ENCODE peak calls at places on chromosomes 12 and 14, in nine cellular contexts. One of them, this sample, is unnamed.
A peak's percentile ranks its signal among the peaks of the same experiment; 100 is the strongest.

GRCh38 chr12:25957898-25958253 is 606 bp upstream of the RASSF8 start:
- DNase-seq in left cardiac atrium: peak; percentile 45
- DNase-seq in naive thymus-derived CD8-positive, alpha-beta T cell: no peak
- DNase-seq in activated B cell treated with CpG ODN at 0.5 μM for 24 hours: no peak
- DNase-seq in RCC 7860: peak; percentile 54
- DNase-seq in EL: peak; percentile 79
- DNase-seq in Daoy: peak; percentile 83
- DNase-seq in heart left ventricle: no peak
- DNase-seq in sciatic nerve: no peak
- DNase-seq in this sample: no peak

GRCh38 chr12:112091563-112091962 is 17.0 kb downstream of the NAA25 start:
- DNase-seq in left cardiac atrium: no peak
- DNase-seq in sciatic nerve: no peak
- DNase-seq in activated B cell treated with CpG ODN at 0.5 μM for 24 hours: no peak
- DNase-seq in naive thymus-derived CD8-positive, alpha-beta T cell: no peak
- DNase-seq in heart left ventricle: no peak
- DNase-seq in Daoy: no peak
- DNase-seq in RCC 7860: no peak
- DNase-seq in EL: no peak
- DNase-seq in this sample: no peak

GRCh38 chr12:121812320-121812871 is 8.6 kb downstream of the SETD1B start:
- DNase-seq in activated B cell treated with CpG ODN at 0.5 μM for 24 hours: no peak
- DNase-seq in left cardiac atrium: peak; percentile 84
- DNase-seq in EL: peak; percentile 74
- DNase-seq in sciatic nerve: peak; percentile 84
- DNase-seq in naive thymus-derived CD8-positive, alpha-beta T cell: no peak
- DNase-seq in RCC 7860: no peak
- DNase-seq in heart left ventricle: peak; percentile 85
- DNase-seq in Daoy: peak; percentile 46
- DNase-seq in this sample: no peak

GRCh38 chr14:76112889-76113611 is 38.7 kb upstream of the GPATCH2L start:
- DNase-seq in sciatic nerve: no peak
- DNase-seq in naive thymus-derived CD8-positive, alpha-beta T cell: no peak
- DNase-seq in heart left ventricle: no peak
- DNase-seq in RCC 7860: no peak
- DNase-seq in activated B cell treated with CpG ODN at 0.5 μM for 24 hours: no peak
- DNase-seq in left cardiac atrium: no peak
- DNase-seq in EL: no peak
- DNase-seq in Daoy: no peak
- DNase-seq in this sample: no peak

GRCh38 chr14:104239185-104239775 is 100.9 kb downstream of the KIF26A start:
- DNase-seq in sciatic nerve: no peak
- DNase-seq in RCC 7860: no peak
- DNase-seq in naive thymus-derived CD8-positive, alpha-beta T cell: no peak
- DNase-seq in Daoy: no peak
- DNase-seq in left cardiac atrium: no peak
- DNase-seq in activated B cell treated with CpG ODN at 0.5 μM for 24 hours: no peak
- DNase-seq in heart left ventricle: no peak
- DNase-seq in EL: no peak
- DNase-seq in this sample: no peak

GRCh38 chr14:30129795-30130194 is 202.1 kb upstream of the PRKD1 start:
- DNase-seq in activated B cell treated with CpG ODN at 0.5 μM for 24 hours: no peak
- DNase-seq in naive thymus-derived CD8-positive, alpha-beta T cell: no peak
- DNase-seq in left cardiac atrium: no peak
- DNase-seq in EL: no peak
- DNase-seq in heart left ventricle: no peak
- DNase-seq in sciatic nerve: no peak
- DNase-seq in Daoy: no peak
- DNase-seq in RCC 7860: no peak
- DNase-seq in this sample: no peak

GRCh38 chr14:69501362-69501964 is 16.9 kb downstream of the PLEKHD1 start:
- DNase-seq in heart left ventricle: peak; percentile 87
- DNase-seq in EL: no peak
- DNase-seq in Daoy: peak; percentile 40
- DNase-seq in sciatic nerve: no peak
- DNase-seq in activated B cell treated with CpG ODN at 0.5 μM for 24 hours: no peak
- DNase-seq in RCC 7860: no peak
- DNase-seq in left cardiac atrium: peak; percentile 34
- DNase-seq in naive thymus-derived CD8-positive, alpha-beta T cell: no peak
- DNase-seq in this sample: no peak

GRCh38 chr12:26750531-26751171 is 82.3 kb downstream of the ITPR2 start:
- DNase-seq in activated B cell treated with CpG ODN at 0.5 μM for 24 hours: no peak
- DNase-seq in EL: no peak
- DNase-seq in heart left ventricle: no peak
- DNase-seq in Daoy: no peak
- DNase-seq in left cardiac atrium: no peak
- DNase-seq in sciatic nerve: no peak
- DNase-seq in RCC 7860: no peak
- DNase-seq in naive thymus-derived CD8-positive, alpha-beta T cell: no peak
- DNase-seq in this sample: no peak

GRCh38 chr12:30719060-30719459 is 23.4 kb upstream of the IPO8 start:
- DNase-seq in Daoy: peak; percentile 4
- DNase-seq in activated B cell treated with CpG ODN at 0.5 μM for 24 hours: no peak
- DNase-seq in left cardiac atrium: no peak
- DNase-seq in naive thymus-derived CD8-positive, alpha-beta T cell: no peak
- DNase-seq in heart left ventricle: no peak
- DNase-seq in sciatic nerve: no peak
- DNase-seq in EL: peak; percentile 96
- DNase-seq in RCC 7860: peak; percentile 27
- DNase-seq in this sample: no peak

GRCh38 chr12:80708535-80709328 is 1.3 kb downstream of the MYF6 start:
- DNase-seq in Daoy: no peak
- DNase-seq in activated B cell treated with CpG ODN at 0.5 μM for 24 hours: no peak
- DNase-seq in heart left ventricle: no peak
- DNase-seq in EL: no peak
- DNase-seq in RCC 7860: no peak
- DNase-seq in left cardiac atrium: peak; percentile 17
- DNase-seq in sciatic nerve: no peak
- DNase-seq in naive thymus-derived CD8-positive, alpha-beta T cell: no peak
- DNase-seq in this sample: no peak

GRCh38 chr12:29743801-29744200 is 39.9 kb downstream of the TMTC1 start:
- DNase-seq in heart left ventricle: no peak
- DNase-seq in left cardiac atrium: no peak
- DNase-seq in RCC 7860: peak; percentile 10
- DNase-seq in EL: peak; percentile 68
- DNase-seq in activated B cell treated with CpG ODN at 0.5 μM for 24 hours: no peak
- DNase-seq in naive thymus-derived CD8-positive, alpha-beta T cell: no peak
- DNase-seq in Daoy: peak; percentile 61
- DNase-seq in sciatic nerve: no peak
- DNase-seq in this sample: no peak

GRCh38 chr12:11651785-11652184 is 2.3 kb downstream of the ETV6 start:
- DNase-seq in activated B cell treated with CpG ODN at 0.5 μM for 24 hours: no peak
- DNase-seq in heart left ventricle: no peak
- DNase-seq in left cardiac atrium: no peak
- DNase-seq in sciatic nerve: no peak
- DNase-seq in EL: peak; percentile 25
- DNase-seq in Daoy: no peak
- DNase-seq in naive thymus-derived CD8-positive, alpha-beta T cell: no peak
- DNase-seq in RCC 7860: peak; percentile 7
- DNase-seq in this sample: no peak

GRCh38 chr12:14066021-14066420 is 84.6 kb upstream of the GRIN2B start:
- DNase-seq in activated B cell treated with CpG ODN at 0.5 μM for 24 hours: no peak
- DNase-seq in EL: no peak
- DNase-seq in RCC 7860: peak; percentile 38
- DNase-seq in Daoy: no peak
- DNase-seq in naive thymus-derived CD8-positive, alpha-beta T cell: no peak
- DNase-seq in left cardiac atrium: no peak
- DNase-seq in sciatic nerve: no peak
- DNase-seq in heart left ventricle: no peak
- DNase-seq in this sample: no peak

GRCh38 chr14:103533137-103533998 is 4.4 kb downstream of the TRMT61A start:
- DNase-seq in sciatic nerve: no peak
- DNase-seq in naive thymus-derived CD8-positive, alpha-beta T cell: no peak
- DNase-seq in activated B cell treated with CpG ODN at 0.5 μM for 24 hours: no peak
- DNase-seq in Daoy: no peak
- DNase-seq in heart left ventricle: no peak
- DNase-seq in left cardiac atrium: no peak
- DNase-seq in EL: no peak
- DNase-seq in RCC 7860: no peak
- DNase-seq in this sample: no peak

GRCh38 chr14:93587330-93587729 is 156.6 kb downstream of the UNC79 start:
- DNase-seq in heart left ventricle: no peak
- DNase-seq in Daoy: no peak
- DNase-seq in activated B cell treated with CpG ODN at 0.5 μM for 24 hours: no peak
- DNase-seq in sciatic nerve: no peak
- DNase-seq in RCC 7860: no peak
- DNase-seq in left cardiac atrium: no peak
- DNase-seq in EL: no peak
- DNase-seq in naive thymus-derived CD8-positive, alpha-beta T cell: no peak
- DNase-seq in this sample: no peak

GRCh38 chr12:103495158-103495782 is 498 bp downstream of the C12orf42 start:
- DNase-seq in activated B cell treated with CpG ODN at 0.5 μM for 24 hours: peak; percentile 80
- DNase-seq in RCC 7860: no peak
- DNase-seq in sciatic nerve: no peak
- DNase-seq in left cardiac atrium: peak; percentile 24
- DNase-seq in naive thymus-derived CD8-positive, alpha-beta T cell: peak; percentile 64
- DNase-seq in heart left ventricle: no peak
- DNase-seq in Daoy: peak; percentile 48
- DNase-seq in EL: no peak
- DNase-seq in this sample: peak; percentile 29

GRCh38 chr12:70365398-70365647 is 767 bp upstream of the KCNMB4 start:
- DNase-seq in naive thymus-derived CD8-positive, alpha-beta T cell: no peak
- DNase-seq in sciatic nerve: no peak
- DNase-seq in EL: no peak
- DNase-seq in Daoy: no peak
- DNase-seq in activated B cell treated with CpG ODN at 0.5 μM for 24 hours: no peak
- DNase-seq in heart left ventricle: no peak
- DNase-seq in RCC 7860: no peak
- DNase-seq in left cardiac atrium: no peak
- DNase-seq in this sample: no peak

GRCh38 chr12:9669534-9669933 is at the start of gene CLEC2D:
- DNase-seq in naive thymus-derived CD8-positive, alpha-beta T cell: no peak
- DNase-seq in left cardiac atrium: no peak
- DNase-seq in activated B cell treated with CpG ODN at 0.5 μM for 24 hours: no peak
- DNase-seq in RCC 7860: no peak
- DNase-seq in sciatic nerve: no peak
- DNase-seq in Daoy: no peak
- DNase-seq in EL: no peak
- DNase-seq in heart left ventricle: no peak
- DNase-seq in this sample: no peak

GRCh38 chr12:92696240-92696639 is 6.5 kb upstream of the PLEKHG7 start:
- DNase-seq in RCC 7860: no peak
- DNase-seq in EL: peak; percentile 48
- DNase-seq in left cardiac atrium: peak; percentile 58
- DNase-seq in Daoy: no peak
- DNase-seq in naive thymus-derived CD8-positive, alpha-beta T cell: no peak
- DNase-seq in sciatic nerve: no peak
- DNase-seq in heart left ventricle: peak; percentile 54
- DNase-seq in activated B cell treated with CpG ODN at 0.5 μM for 24 hours: no peak
- DNase-seq in this sample: no peak

GRCh38 chr14:103626150-103626850 is 2.7 kb upstream of the KLC1 start:
- DNase-seq in naive thymus-derived CD8-positive, alpha-beta T cell: no peak
- DNase-seq in activated B cell treated with CpG ODN at 0.5 μM for 24 hours: no peak
- DNase-seq in EL: no peak
- DNase-seq in left cardiac atrium: no peak
- DNase-seq in Daoy: no peak
- DNase-seq in sciatic nerve: no peak
- DNase-seq in heart left ventricle: no peak
- DNase-seq in RCC 7860: no peak
- DNase-seq in this sample: no peak

GRCh38 chr14:93239869-93240677 is 33.0 kb downstream of the UBR7 start:
- DNase-seq in left cardiac atrium: no peak
- DNase-seq in heart left ventricle: no peak
- DNase-seq in sciatic nerve: no peak
- DNase-seq in naive thymus-derived CD8-positive, alpha-beta T cell: no peak
- DNase-seq in Daoy: peak; percentile 34
- DNase-seq in RCC 7860: peak; percentile 65
- DNase-seq in EL: peak; percentile 85
- DNase-seq in activated B cell treated with CpG ODN at 0.5 μM for 24 hours: no peak
- DNase-seq in this sample: no peak

GRCh38 chr12:7716391-7716790 is 5.2 kb downstream of the DPPA3 start:
- DNase-seq in EL: peak; percentile 19
- DNase-seq in heart left ventricle: no peak
- DNase-seq in RCC 7860: no peak
- DNase-seq in Daoy: peak; percentile 9
- DNase-seq in left cardiac atrium: no peak
- DNase-seq in sciatic nerve: no peak
- DNase-seq in naive thymus-derived CD8-positive, alpha-beta T cell: no peak
- DNase-seq in activated B cell treated with CpG ODN at 0.5 μM for 24 hours: no peak
- DNase-seq in this sample: no peak